ENCODE peak calls at places on chromosomes 12 and 14, in five cellular contexts. O, P, J, V and M are unnamed samples.

GRCh38 chr12:110253176-110253575 is 27.9 kb upstream of the ATP2A2 start:
- DNase-seq in O (peak), P (no peak), J (no peak), V (no peak), M (no peak)

GRCh38 chr12:53279283-53279869 is 11.3 kb downstream of the ESPL1 start:
- DNase-seq in O (no peak), P (no peak), J (no peak), V (no peak), M (no peak)

GRCh38 chr12:55935742-55936151 is 4.8 kb downstream of the DGKA start:
- DNase-seq in O (no peak), P (no peak), J (no peak), V (no peak), M (no peak)

GRCh38 chr12:54587315-54587821 is 1.1 kb downstream of the PPP1R1A start:
- DNase-seq in O (peak), P (no peak), J (no peak), V (no peak), M (no peak)

GRCh38 chr12:116592116-116592637 is 33.0 kb downstream of the MAP1LC3B2 start:
- DNase-seq in O (peak), P (peak), J (peak), V (no peak), M (no peak)

GRCh38 chr12:82651489-82651888 is 35.2 kb upstream of the TMTC2 start:
- DNase-seq in O (no peak), P (no peak), J (no peak), V (no peak), M (no peak)

GRCh38 chr12:30754383-30754749 is 385 bp downstream of the CAPRIN2 start:
- DNase-seq in O (no peak), P (no peak), J (no peak), V (no peak), M (no peak)

GRCh38 chr12:93978553-93978952 is 169.8 kb upstream of the PLXNC1 start:
- DNase-seq in O (peak), P (no peak), J (no peak), V (peak), M (no peak)

GRCh38 chr12:58750484-58750883 is 169.8 kb downstream of the LRIG3 start:
- DNase-seq in O (no peak), P (peak), J (no peak), V (peak), M (no peak)

GRCh38 chr14:105087308-105087962 is 22.2 kb upstream of the GPR132 start:
- DNase-seq in O (peak), P (no peak), J (peak), V (peak), M (peak)

GRCh38 chr14:39232554-39233415 is 930 bp upstream of the MIA2 start:
- DNase-seq in O (peak), P (peak), J (no peak), V (peak), M (no peak)

GRCh38 chr12:21301-22189 is 45.0 kb upstream of the IQSEC3 start:
- DNase-seq in O (no peak), P (no peak), J (no peak), V (no peak), M (peak)

GRCh38 chr14:100147181-100147631 is 12.2 kb downstream of the DEGS2 start:
- DNase-seq in O (no peak), P (no peak), J (no peak), V (no peak), M (no peak)

GRCh38 chr12:92784795-92785562 is 82.2 kb downstream of the PLEKHG7 start:
- DNase-seq in O (peak), P (peak), J (peak), V (peak), M (no peak)

GRCh38 chr12:106975098-106975497 is 11.8 kb downstream of the MTERF2 start:
- DNase-seq in O (no peak), P (no peak), J (no peak), V (no peak), M (no peak)

GRCh38 chr12:69266045-69266635 is 26.8 kb downstream of the CPSF6 start:
- DNase-seq in O (no peak), P (no peak), J (no peak), V (peak), M (no peak)

GRCh38 chr14:23518716-23519115 is 32.8 kb downstream of the ZFHX2 start:
- DNase-seq in O (no peak), P (no peak), J (no peak), V (no peak), M (no peak)

GRCh38 chr12:12749433-12749832 is 32.3 kb downstream of the CDKN1B start:
- DNase-seq in O (no peak), P (no peak), J (no peak), V (peak), M (no peak)

GRCh38 chr14:67815573-67816235 is 686 bp downstream of the ZFYVE26 start:
- DNase-seq in O (no peak), P (no peak), J (no peak), V (peak), M (no peak)

GRCh38 chr12:16350682-16351081 is 3.2 kb downstream of the MGST1 start:
- DNase-seq in O (peak), P (peak), J (no peak), V (peak), M (no peak)

GRCh38 chr12:88998421-88998820 is 353.9 kb downstream of the DUSP6 start:
- DNase-seq in O (no peak), P (no peak), J (no peak), V (no peak), M (no peak)

GRCh38 chr12:54262403-54262925 is 17.5 kb downstream of the CBX5 start:
- DNase-seq in O (peak), P (no peak), J (no peak), V (peak), M (no peak)

GRCh38 chr14:57464013-57464730 is 29.5 kb downstream of the CCDC198 start:
- DNase-seq in O (no peak), P (no peak), J (no peak), V (no peak), M (no peak)

GRCh38 chr12:57152408-57153038 is 5.1 kb upstream of the LRP1-AS start:
- DNase-seq in O (no peak), P (peak), J (no peak), V (peak), M (no peak)

GRCh38 chr12:84660139-84660538 is 252.5 kb downstream of the SLC6A15 start:
- DNase-seq in O (no peak), P (no peak), J (no peak), V (no peak), M (no peak)

GRCh38 chr14:101196795-101197590 is 293.5 kb upstream of the RTL1 start:
- DNase-seq in O (no peak), P (no peak), J (no peak), V (peak), M (peak)

GRCh38 chr12:85530486-85530885 is 250.5 kb downstream of the ALX1 start:
- DNase-seq in O (no peak), P (no peak), J (no peak), V (no peak), M (no peak)

GRCh38 chr12:108722463-108722862 is 8.9 kb downstream of the CORO1C start:
- DNase-seq in O (no peak), P (no peak), J (no peak), V (peak), M (no peak)

GRCh38 chr14:24264298-24264697 is 1.3 kb upstream of the TGM1 start:
- DNase-seq in O (no peak), P (no peak), J (no peak), V (peak), M (no peak)

GRCh38 chr14:95119336-95119735 is 38.0 kb downstream of the DICER1 start:
- DNase-seq in O (no peak), P (no peak), J (no peak), V (no peak), M (no peak)

GRCh38 chr14:20219033-20219432 is 4.5 kb upstream of the OR11H6 start:
- DNase-seq in O (peak), P (no peak), J (no peak), V (no peak), M (no peak)

DNA sequence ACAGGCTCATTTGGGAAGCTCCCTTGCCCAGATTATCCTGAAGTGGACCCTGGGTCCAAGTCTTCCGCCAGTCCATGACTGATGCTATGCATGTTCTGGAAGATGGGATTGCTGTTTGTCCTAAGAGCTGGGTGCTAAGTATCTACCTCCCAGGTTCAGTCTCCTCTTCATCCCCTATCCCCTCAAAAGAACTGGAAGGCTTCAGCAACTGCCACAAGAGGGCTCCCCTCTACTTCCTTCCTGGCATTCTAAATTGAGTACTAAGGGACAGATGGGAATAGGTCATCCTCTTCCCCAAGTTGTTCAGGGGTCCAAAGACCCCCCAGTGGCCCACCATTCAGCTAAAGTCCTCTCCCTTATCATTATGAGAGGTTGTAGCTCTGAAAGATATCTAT is 9.0 kb upstream of the FKBP11 start:
- DNase-seq in O (no peak), P (no peak), J (no peak), V (no peak), M (no peak)
- TF ChIP-seq CTCF in O (no peak), P (peak), J (no peak), V (peak), M (peak)

GRCh38 chr14:33475623-33476022 is 475.3 kb downstream of the EGLN3 start:
- DNase-seq in O (peak), P (peak), J (peak), V (peak), M (no peak)
- TF ChIP-seq CTCF in O (no peak), P (peak), J (peak), V (peak), M (peak)

GRCh38 chr12:79690606-79691298 is at the start of gene PAWR:
- DNase-seq in O (peak), P (peak), J (peak), V (peak), M (peak)
- TF ChIP-seq CTCF in O (peak), P (peak), J (no peak), V (no peak), M (peak)

DNA sequence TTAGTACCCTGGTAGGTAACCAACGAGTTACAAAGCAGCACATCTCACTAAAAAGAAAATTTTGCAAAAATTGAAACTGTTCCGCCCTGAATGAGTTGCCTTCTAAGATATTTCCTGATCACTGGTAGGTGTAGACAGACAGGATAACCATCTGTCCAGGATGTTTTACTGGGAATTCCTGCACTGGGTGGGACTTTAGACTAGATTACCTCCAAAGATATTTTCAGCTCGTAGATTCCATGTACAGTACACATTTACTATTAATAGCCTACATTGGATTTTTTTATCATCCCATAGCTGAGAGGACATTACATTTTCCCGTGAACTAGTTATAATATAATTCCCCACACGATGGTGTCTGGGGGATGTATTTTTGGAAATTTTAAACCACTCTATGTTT is 139.6 kb downstream of the DYRK2 start:
- DNase-seq in O (no peak), P (no peak), J (no peak), V (no peak), M (no peak)
- TF ChIP-seq CTCF in O (no peak), P (no peak), J (no peak), V (no peak), M (no peak)

DNA sequence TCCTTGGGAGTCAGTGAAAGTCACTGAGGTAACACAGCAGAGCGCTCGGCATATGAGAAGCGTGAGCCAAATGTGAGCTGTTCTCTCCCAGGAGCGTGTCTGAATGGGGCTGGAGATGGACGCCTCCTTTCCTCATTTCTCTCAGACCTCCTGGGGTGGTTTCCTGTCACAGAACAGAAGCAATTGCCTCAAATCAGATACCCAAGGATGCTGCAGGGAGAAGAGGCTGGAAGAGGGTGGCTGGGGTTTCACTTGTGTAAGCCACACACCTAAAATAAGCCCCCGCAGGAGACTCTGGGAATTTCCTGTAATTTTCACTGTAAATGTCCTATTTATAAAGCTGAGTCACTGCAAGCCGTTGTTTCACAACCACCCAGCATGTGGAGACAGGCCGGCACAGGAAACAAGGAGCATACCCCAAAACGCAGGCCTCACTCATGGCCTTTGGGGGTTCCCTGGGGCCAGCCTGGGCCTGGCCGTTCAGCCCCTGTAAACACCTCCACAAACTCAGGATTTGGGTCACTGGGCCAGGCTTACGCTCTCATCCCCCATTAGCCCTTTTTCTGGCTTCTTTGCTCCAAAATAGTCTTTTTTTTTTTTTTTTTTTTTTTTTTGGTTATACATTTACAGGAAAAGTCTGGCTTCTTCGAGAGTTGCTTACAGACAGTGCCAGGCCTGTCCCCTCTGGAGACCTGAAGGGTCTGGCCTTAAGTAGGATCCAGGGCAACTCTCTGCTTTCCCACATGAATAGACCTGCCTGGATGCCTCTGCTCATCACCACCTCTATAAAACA is 55.3 kb downstream of the VCPKMT start:
- DNase-seq in O (peak), P (peak), J (peak), V (peak), M (no peak)
- TF ChIP-seq CTCF in O (no peak), P (peak), J (no peak), V (peak), M (peak)